ENCODE peak calls at places on chromosomes 1 and 21, in nine cellular contexts. One of them, this sample, is unnamed.
A peak's percentile ranks its signal among the peaks of the same experiment; 100 is the strongest.

GRCh38 chr1:12630946-12631540 is 12.8 kb upstream of the AADACL4 start:
- DNase-seq in heart right ventricle: no peak
- DNase-seq in ovary: no peak
- DNase-seq in ascending aorta: no peak
- DNase-seq in upper lobe of right lung: no peak
- DNase-seq in colonic mucosa: no peak
- DNase-seq in sigmoid colon: no peak
- DNase-seq in hepatocyte: no peak
- DNase-seq in adrenal gland: no peak
- DNase-seq in this sample: no peak

GRCh38 chr1:241323510-241323909 is 33.5 kb downstream of the RGS7 start:
- DNase-seq in heart right ventricle: no peak
- DNase-seq in ovary: no peak
- DNase-seq in ascending aorta: no peak
- DNase-seq in upper lobe of right lung: no peak
- DNase-seq in colonic mucosa: peak; percentile 30
- DNase-seq in sigmoid colon: no peak
- DNase-seq in hepatocyte: peak; percentile 70
- DNase-seq in adrenal gland: peak; percentile 55
- DNase-seq in this sample: no peak

GRCh38 chr21:17829472-17829871 is 10.3 kb upstream of the C21orf91 start:
- DNase-seq in heart right ventricle: no peak
- DNase-seq in ovary: no peak
- DNase-seq in ascending aorta: no peak
- DNase-seq in upper lobe of right lung: no peak
- DNase-seq in colonic mucosa: no peak
- DNase-seq in sigmoid colon: no peak
- DNase-seq in hepatocyte: no peak
- DNase-seq in adrenal gland: no peak
- DNase-seq in this sample: no peak

GRCh38 chr1:201103666-201104065 is 8.6 kb downstream of the CACNA1S start:
- DNase-seq in heart right ventricle: no peak
- DNase-seq in ovary: no peak
- DNase-seq in ascending aorta: no peak
- DNase-seq in upper lobe of right lung: no peak
- DNase-seq in colonic mucosa: no peak
- DNase-seq in sigmoid colon: no peak
- DNase-seq in hepatocyte: no peak
- DNase-seq in adrenal gland: no peak
- DNase-seq in this sample: no peak

GRCh38 chr1:82398357-82398756 is 597.6 kb downstream of the ADGRL2 start:
- DNase-seq in heart right ventricle: no peak
- DNase-seq in ovary: no peak
- DNase-seq in ascending aorta: no peak
- DNase-seq in upper lobe of right lung: no peak
- DNase-seq in colonic mucosa: no peak
- DNase-seq in sigmoid colon: no peak
- DNase-seq in hepatocyte: no peak
- DNase-seq in adrenal gland: no peak
- DNase-seq in this sample: no peak

GRCh38 chr21:38244885-38245869 is 11.6 kb upstream of the KCNJ15 start:
- DNase-seq in heart right ventricle: no peak
- DNase-seq in ovary: no peak
- DNase-seq in ascending aorta: no peak
- DNase-seq in upper lobe of right lung: no peak
- DNase-seq in colonic mucosa: no peak
- DNase-seq in sigmoid colon: no peak
- DNase-seq in hepatocyte: no peak
- DNase-seq in adrenal gland: no peak
- DNase-seq in this sample: no peak

GRCh38 chr1:185074307-185074706 is 28.9 kb downstream of the RNF2 start:
- DNase-seq in heart right ventricle: no peak
- DNase-seq in ovary: no peak
- DNase-seq in ascending aorta: no peak
- DNase-seq in upper lobe of right lung: no peak
- DNase-seq in colonic mucosa: no peak
- DNase-seq in sigmoid colon: no peak
- DNase-seq in hepatocyte: no peak
- DNase-seq in adrenal gland: no peak
- DNase-seq in this sample: no peak

GRCh38 chr1:53060580-53060979 is 1.4 kb upstream of the PODN start:
- DNase-seq in heart right ventricle: no peak
- DNase-seq in ovary: peak; percentile 26
- DNase-seq in ascending aorta: no peak
- DNase-seq in upper lobe of right lung: no peak
- DNase-seq in colonic mucosa: no peak
- DNase-seq in sigmoid colon: peak; percentile 82
- DNase-seq in hepatocyte: no peak
- DNase-seq in adrenal gland: no peak
- DNase-seq in this sample: no peak

GRCh38 chr1:223490256-223490655 is 97.0 kb downstream of the CCDC185 start:
- DNase-seq in heart right ventricle: no peak
- DNase-seq in ovary: no peak
- DNase-seq in ascending aorta: no peak
- DNase-seq in upper lobe of right lung: no peak
- DNase-seq in colonic mucosa: no peak
- DNase-seq in sigmoid colon: no peak
- DNase-seq in hepatocyte: no peak
- DNase-seq in adrenal gland: no peak
- DNase-seq in this sample: no peak

GRCh38 chr1:209038735-209039134 is 544.8 kb upstream of the CAMK1G start:
- DNase-seq in heart right ventricle: no peak
- DNase-seq in ovary: no peak
- DNase-seq in ascending aorta: no peak
- DNase-seq in upper lobe of right lung: no peak
- DNase-seq in colonic mucosa: no peak
- DNase-seq in sigmoid colon: no peak
- DNase-seq in hepatocyte: no peak
- DNase-seq in adrenal gland: no peak
- DNase-seq in this sample: no peak

GRCh38 chr1:109874445-109874844 is 36.2 kb upstream of the CSF1 start:
- DNase-seq in heart right ventricle: no peak
- DNase-seq in ovary: no peak
- DNase-seq in ascending aorta: no peak
- DNase-seq in upper lobe of right lung: no peak
- DNase-seq in colonic mucosa: no peak
- DNase-seq in sigmoid colon: no peak
- DNase-seq in hepatocyte: no peak
- DNase-seq in adrenal gland: peak; percentile 23
- DNase-seq in this sample: peak; percentile 40

GRCh38 chr1:162302660-162303344 is 73.9 kb downstream of the SPATA46 start:
- DNase-seq in heart right ventricle: no peak
- DNase-seq in ovary: no peak
- DNase-seq in ascending aorta: no peak
- DNase-seq in upper lobe of right lung: no peak
- DNase-seq in colonic mucosa: no peak
- DNase-seq in sigmoid colon: no peak
- DNase-seq in hepatocyte: no peak
- DNase-seq in adrenal gland: no peak
- DNase-seq in this sample: no peak

GRCh38 chr1:21333824-21334213 is 43.6 kb upstream of the ECE1 start:
- DNase-seq in heart right ventricle: no peak
- DNase-seq in ovary: peak; percentile 33
- DNase-seq in ascending aorta: no peak
- DNase-seq in upper lobe of right lung: no peak
- DNase-seq in colonic mucosa: no peak
- DNase-seq in sigmoid colon: no peak
- DNase-seq in hepatocyte: no peak
- DNase-seq in adrenal gland: no peak
- DNase-seq in this sample: no peak

GRCh38 chr1:21337010-21337437 is 46.8 kb upstream of the ECE1 start:
- DNase-seq in heart right ventricle: no peak
- DNase-seq in ovary: peak; percentile 37
- DNase-seq in ascending aorta: no peak
- DNase-seq in upper lobe of right lung: no peak
- DNase-seq in colonic mucosa: no peak
- DNase-seq in sigmoid colon: peak; percentile 68
- DNase-seq in hepatocyte: no peak
- DNase-seq in adrenal gland: peak; percentile 73
- DNase-seq in this sample: no peak

GRCh38 chr1:21335750-21336168 is 45.5 kb upstream of the ECE1 start:
- DNase-seq in heart right ventricle: no peak
- DNase-seq in ovary: no peak
- DNase-seq in ascending aorta: no peak
- DNase-seq in upper lobe of right lung: no peak
- DNase-seq in colonic mucosa: no peak
- DNase-seq in sigmoid colon: peak; percentile 72
- DNase-seq in hepatocyte: peak; percentile 29
- DNase-seq in adrenal gland: peak; percentile 76
- DNase-seq in this sample: no peak

GRCh38 chr1:21334214-21335087 is 44.2 kb upstream of the ECE1 start:
- DNase-seq in heart right ventricle: peak; percentile 68
- DNase-seq in ovary: peak; percentile 79
- DNase-seq in ascending aorta: peak; percentile 70
- DNase-seq in upper lobe of right lung: peak; percentile 84
- DNase-seq in colonic mucosa: peak; percentile 78
- DNase-seq in sigmoid colon: peak; percentile 90
- DNase-seq in hepatocyte: peak; percentile 68
- DNase-seq in adrenal gland: peak; percentile 91
- DNase-seq in this sample: peak; percentile 86

GRCh38 chr1:21335088-21335678 is 44.9 kb upstream of the ECE1 start:
- DNase-seq in heart right ventricle: no peak
- DNase-seq in ovary: no peak
- DNase-seq in ascending aorta: no peak
- DNase-seq in upper lobe of right lung: no peak
- DNase-seq in colonic mucosa: no peak
- DNase-seq in sigmoid colon: peak; percentile 65
- DNase-seq in hepatocyte: peak; percentile 3
- DNase-seq in adrenal gland: no peak
- DNase-seq in this sample: peak; percentile 77
- H3K27ac ChIP-seq in heart right ventricle: peak overlapping the region; percentile 47
- H3K27ac ChIP-seq in ovary: peak overlapping the region; percentile 92
- H3K27ac ChIP-seq in ascending aorta: peak overlapping the region; percentile 95
- H3K27ac ChIP-seq in upper lobe of right lung: peak overlapping the region; percentile 78
- H3K27ac ChIP-seq in colonic mucosa: peak overlapping the region; percentile 74
- H3K27ac ChIP-seq in sigmoid colon: peak overlapping the region; percentile 86
- H3K27ac ChIP-seq in hepatocyte: peak overlapping the region; percentile 63
- H3K27ac ChIP-seq in adrenal gland: peak overlapping the region; percentile 96
- H3K27ac ChIP-seq in this sample: peak overlapping the region; percentile 93

DNA sequence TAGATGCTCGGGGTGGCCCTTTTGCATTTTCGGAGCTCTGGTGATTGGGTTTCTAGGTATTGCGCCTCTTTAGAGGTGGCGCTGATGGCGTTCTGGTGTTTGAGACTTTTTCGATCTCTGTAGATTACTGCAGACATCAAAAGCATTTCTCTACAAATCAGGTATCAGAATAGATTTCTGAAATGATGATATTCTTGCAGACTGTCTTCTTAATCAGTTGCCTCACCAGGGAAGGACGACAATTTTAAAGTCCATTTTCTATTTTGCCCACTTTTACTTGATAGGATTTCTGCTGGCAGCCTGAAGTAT is 65.2 kb upstream of the VAMP3 start:
- DNase-seq in heart right ventricle: no peak
- DNase-seq in ovary: no peak
- DNase-seq in ascending aorta: no peak
- DNase-seq in upper lobe of right lung: no peak
- DNase-seq in colonic mucosa: no peak
- DNase-seq in sigmoid colon: no peak
- DNase-seq in hepatocyte: no peak
- DNase-seq in adrenal gland: no peak
- DNase-seq in this sample: no peak
- H3K4me3 ChIP-seq in heart right ventricle: peak overlapping the region; percentile 48
- H3K4me3 ChIP-seq in ovary: peak overlapping the region; percentile 44
- H3K4me3 ChIP-seq in ascending aorta: peak overlapping the region; percentile 64
- H3K4me3 ChIP-seq in upper lobe of right lung: peak overlapping the region; percentile 54
- H3K4me3 ChIP-seq in colonic mucosa: peak overlapping the region; percentile 35
- H3K4me3 ChIP-seq in sigmoid colon: peak overlapping the region; percentile 36
- H3K4me3 ChIP-seq in hepatocyte: no peak overlapping the region
- H3K4me3 ChIP-seq in adrenal gland: no peak overlapping the region
- H3K4me3 ChIP-seq in this sample: peak overlapping the region; percentile 80

DNA sequence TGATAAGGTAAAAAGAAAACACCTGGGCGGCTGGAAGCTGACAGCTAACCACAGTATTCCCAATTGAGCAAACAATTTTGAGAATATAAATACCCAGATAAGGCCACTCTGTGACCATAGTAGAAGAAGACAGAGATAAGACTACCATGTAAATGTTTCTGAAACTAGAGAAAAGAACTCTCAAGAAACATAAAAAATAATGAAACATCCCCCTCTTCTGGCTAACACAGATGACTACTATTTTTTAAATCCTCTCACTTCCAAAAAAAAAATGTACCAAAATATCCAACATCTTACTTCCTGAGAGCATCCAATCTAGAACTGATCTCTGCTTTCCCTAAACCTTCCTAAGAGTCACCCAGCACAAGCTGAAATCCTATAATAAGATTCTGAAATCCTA is 125.9 kb downstream of the HFM1 start:
- DNase-seq in heart right ventricle: no peak
- DNase-seq in ovary: no peak
- DNase-seq in ascending aorta: no peak
- DNase-seq in upper lobe of right lung: no peak
- DNase-seq in colonic mucosa: no peak
- DNase-seq in sigmoid colon: no peak
- DNase-seq in hepatocyte: peak; percentile 18
- DNase-seq in adrenal gland: no peak
- DNase-seq in this sample: no peak
- TF ChIP-seq CTCF in heart right ventricle: peak; percentile 47
- TF ChIP-seq CTCF in ovary: no peak
- TF ChIP-seq CTCF in ascending aorta: no peak
- TF ChIP-seq CTCF in upper lobe of right lung: peak; percentile 36
- TF ChIP-seq CTCF in colonic mucosa: no peak
- TF ChIP-seq CTCF in sigmoid colon: no peak
- TF ChIP-seq CTCF in hepatocyte: peak; percentile 57
- TF ChIP-seq CTCF in adrenal gland: peak; percentile 36
- TF ChIP-seq CTCF in this sample: no peak

GRCh38 chr1:202807926-202808757 is at the start of gene KDM5B:
- DNase-seq in heart right ventricle: peak; percentile 76
- DNase-seq in ovary: peak; percentile 83
- DNase-seq in ascending aorta: no peak
- DNase-seq in upper lobe of right lung: peak; percentile 87
- DNase-seq in colonic mucosa: peak; percentile 83
- DNase-seq in sigmoid colon: peak; percentile 86
- DNase-seq in hepatocyte: peak; percentile 83
- DNase-seq in adrenal gland: peak; percentile 79
- DNase-seq in this sample: peak; percentile 83

GRCh38 chr1:202807367-202807925 is 775 bp downstream of the KDM5B start:
- DNase-seq in heart right ventricle: peak; percentile 18
- DNase-seq in ovary: peak; percentile 58
- DNase-seq in ascending aorta: no peak
- DNase-seq in upper lobe of right lung: peak; percentile 73
- DNase-seq in colonic mucosa: peak; percentile 38
- DNase-seq in sigmoid colon: peak; percentile 68
- DNase-seq in hepatocyte: peak; percentile 83
- DNase-seq in adrenal gland: no peak
- DNase-seq in this sample: no peak

GRCh38 chr1:202805886-202806511 is 2.2 kb downstream of the KDM5B start:
- DNase-seq in heart right ventricle: no peak
- DNase-seq in ovary: no peak
- DNase-seq in ascending aorta: no peak
- DNase-seq in upper lobe of right lung: no peak
- DNase-seq in colonic mucosa: no peak
- DNase-seq in sigmoid colon: no peak
- DNase-seq in hepatocyte: no peak
- DNase-seq in adrenal gland: no peak
- DNase-seq in this sample: no peak

GRCh38 chr1:202809597-202810159 is 1.1 kb upstream of the PCAT6 start:
- DNase-seq in heart right ventricle: no peak
- DNase-seq in ovary: no peak
- DNase-seq in ascending aorta: no peak
- DNase-seq in upper lobe of right lung: no peak
- DNase-seq in colonic mucosa: no peak
- DNase-seq in sigmoid colon: no peak
- DNase-seq in hepatocyte: no peak
- DNase-seq in adrenal gland: no peak
- DNase-seq in this sample: no peak

GRCh38 chr1:202806845-202807366 is 1.3 kb downstream of the KDM5B start:
- DNase-seq in heart right ventricle: peak; percentile 19
- DNase-seq in ovary: peak; percentile 32
- DNase-seq in ascending aorta: no peak
- DNase-seq in upper lobe of right lung: peak; percentile 67
- DNase-seq in colonic mucosa: peak; percentile 47
- DNase-seq in sigmoid colon: no peak
- DNase-seq in hepatocyte: peak; percentile 38
- DNase-seq in adrenal gland: no peak
- DNase-seq in this sample: no peak
- H3K27ac ChIP-seq in heart right ventricle: no peak overlapping the region
- H3K27ac ChIP-seq in ovary: peak overlapping the region; percentile 71
- H3K27ac ChIP-seq in ascending aorta: peak overlapping the region; percentile 80
- H3K27ac ChIP-seq in upper lobe of right lung: peak overlapping the region; percentile 85
- H3K27ac ChIP-seq in colonic mucosa: peak overlapping the region; percentile 96
- H3K27ac ChIP-seq in sigmoid colon: peak overlapping the region; percentile 91
- H3K27ac ChIP-seq in hepatocyte: peak overlapping the region; percentile 97
- H3K27ac ChIP-seq in adrenal gland: peak overlapping the region; percentile 89
- H3K27ac ChIP-seq in this sample: peak overlapping the region; percentile 74